ENCODE peak calls at places on chromosome 11, in ten cellular contexts. P is choroid plexus epithelial cell; K is activated effector memory CD4-positive, alpha-beta T cell treated with anti-CD3 and anti-CD28 coated beads, Interleukin-2, amount 50 U/mL, for 16 hours; I is AG10803; Y is HS-5; L is NCI-H1092 treated with DMSO at 0.1 percent for 48 hours; T is sigmoid colon; R is Calu3; S is activated CD8-positive, alpha-beta memory T cell treated with anti-CD3 and anti-CD28 coated beads for 1 hour; E is MV-4-11. U is an unnamed sample.

GRCh38 chr11:111691731-111692130 is 74.5 kb downstream of the PPP2R1B start:
- DNase-seq in P (no peak), K (no peak), I (no peak), Y (no peak), L (no peak), T (no peak), R (peak), S (no peak), E (no peak), U (no peak)

GRCh38 chr11:134339756-134340155 is 8.0 kb downstream of the GLB1L2 start:
- DNase-seq in P (no peak), K (no peak), I (no peak), Y (no peak), L (no peak), T (no peak), R (no peak), S (no peak), E (no peak), U (no peak)

GRCh38 chr11:118910309-118911112 is 15.2 kb downstream of the BCL9L start:
- DNase-seq in P (peak), K (peak), I (peak), Y (no peak), L (no peak), T (peak), R (peak), S (no peak), E (peak), U (no peak)

GRCh38 chr11:114180301-114181055 is 115.7 kb upstream of the NNMT start:
- DNase-seq in P (peak), K (no peak), I (no peak), Y (no peak), L (peak), T (no peak), R (peak), S (no peak), E (peak), U (no peak)

GRCh38 chr11:77096591-77097019 is 6.0 kb upstream of the OMP start:
- DNase-seq in P (no peak), K (no peak), I (no peak), Y (no peak), L (no peak), T (peak), R (no peak), S (no peak), E (no peak), U (no peak)

GRCh38 chr11:33616552-33616951 is 84.1 kb downstream of the C11orf91 start:
- DNase-seq in P (peak), K (no peak), I (peak), Y (no peak), L (no peak), T (no peak), R (no peak), S (no peak), E (no peak), U (no peak)

GRCh38 chr11:93032580-93032979 is 63.1 kb downstream of the MTNR1B start:
- DNase-seq in P (peak), K (no peak), I (no peak), Y (no peak), L (no peak), T (no peak), R (no peak), S (no peak), E (no peak), U (no peak)

GRCh38 chr11:128956401-128957203 is 13.9 kb upstream of the TP53AIP1 start:
- DNase-seq in P (peak), K (no peak), I (peak), Y (peak), L (peak), T (no peak), R (peak), S (no peak), E (peak), U (no peak)

GRCh38 chr11:68011046-68011943 is 1.2 kb downstream of the ALDH3B1 start:
- DNase-seq in P (no peak), K (no peak), I (no peak), Y (no peak), L (no peak), T (no peak), R (no peak), S (no peak), E (peak), U (no peak)

GRCh38 chr11:85725510-85726258 is 39.7 kb upstream of the CCDC89 start:
- DNase-seq in P (peak), K (no peak), I (peak), Y (peak), L (no peak), T (no peak), R (no peak), S (no peak), E (no peak), U (no peak)

GRCh38 chr11:60917267-60917666 is 3.3 kb downstream of the TMEM109 start:
- DNase-seq in P (no peak), K (no peak), I (no peak), Y (no peak), L (no peak), T (no peak), R (no peak), S (no peak), E (no peak), U (no peak)

GRCh38 chr11:79264284-79264683 is 176.5 kb downstream of the TENM4 start:
- DNase-seq in P (no peak), K (no peak), I (no peak), Y (no peak), L (no peak), T (no peak), R (no peak), S (no peak), E (no peak), U (no peak)

GRCh38 chr11:128235446-128235845 is 351.9 kb downstream of the ETS1 start:
- DNase-seq in P (peak), K (no peak), I (peak), Y (no peak), L (peak), T (no peak), R (no peak), S (no peak), E (no peak), U (no peak)

GRCh38 chr11:93567406-93567819 is 24.2 kb upstream of the SMCO4 start:
- DNase-seq in P (peak), K (no peak), I (peak), Y (no peak), L (peak), T (peak), R (no peak), S (no peak), E (no peak), U (no peak)

GRCh38 chr11:3134218-3134621 is 30.9 kb downstream of the OSBPL5 start:
- DNase-seq in P (no peak), K (peak), I (no peak), Y (no peak), L (no peak), T (peak), R (no peak), S (no peak), E (no peak), U (no peak)

GRCh38 chr11:75667831-75668507 is 869 bp downstream of the MAP6 start:
- DNase-seq in P (peak), K (peak), I (peak), Y (no peak), L (peak), T (peak), R (peak), S (no peak), E (no peak), U (no peak)

U was measured in SIG-M5.